ENCODE peak calls at places on chromosomes 5 and 9, in eight cellular contexts. Z is cardiac muscle cell, Q is DND-41, T is fibroblast of lung, L is OCI-LY7, R is WERI-Rb-1, N is SK-N-SH, C is PC-3. W is an unnamed sample.

GRCh38 chr5:179194941-179195381 is 134.8 kb downstream of the ZNF354C start:
- DNase-seq in Z (no peak), Q (no peak), T (no peak), L (no peak), R (no peak), N (no peak), C (no peak), W (no peak)

GRCh38 chr5:73412597-73412988 is 36.0 kb downstream of the FOXD1 start:
- DNase-seq in Z (no peak), Q (no peak), T (no peak), L (no peak), R (no peak), N (no peak), C (peak; percentile 69), W (no peak)

GRCh38 chr9:35277649-35278359 is 116.0 kb downstream of the UNC13B start:
- DNase-seq in Z (no peak), Q (no peak), T (peak; percentile 91), L (no peak), R (no peak), N (no peak), C (no peak), W (no peak)

GRCh38 chr5:56507348-56507930 is 274.3 kb upstream of the ANKRD55 start:
- DNase-seq in Z (no peak), Q (no peak), T (no peak), L (no peak), R (no peak), N (no peak), C (no peak), W (no peak)

GRCh38 chr9:272251-273213 is 57.9 kb downstream of the DOCK8 start:
- DNase-seq in Z (no peak), Q (peak; percentile 79), T (no peak), L (peak; percentile 91), R (no peak), N (no peak), C (no peak), W (no peak)

GRCh38 chr9:99419099-99419498 is 197.0 kb downstream of the SEC61B start:
- DNase-seq in Z (no peak), Q (no peak), T (peak; percentile 91), L (no peak), R (no peak), N (peak; percentile 42), C (no peak), W (no peak)

GRCh38 chr9:36941441-36941840 is 92.6 kb downstream of the PAX5 start:
- DNase-seq in Z (no peak), Q (no peak), T (no peak), L (no peak), R (no peak), N (no peak), C (no peak), W (no peak)

GRCh38 chr9:72022846-72023245 is 37.6 kb downstream of the C9orf57 start:
- DNase-seq in Z (no peak), Q (no peak), T (peak; percentile 73), L (no peak), R (peak; percentile 70), N (no peak), C (peak; percentile 64), W (no peak)

GRCh38 chr9:88947581-88948573 is 43.4 kb upstream of the S1PR3 start:
- DNase-seq in Z (no peak), Q (no peak), T (peak; percentile 63), L (no peak), R (no peak), N (no peak), C (no peak), W (no peak)

GRCh38 chr5:134394932-134395331 is 16.7 kb downstream of the CDKN2AIPNL start:
- DNase-seq in Z (no peak), Q (no peak), T (no peak), L (no peak), R (no peak), N (no peak), C (no peak), W (no peak)
- H3K36me3 ChIP-seq in Z (peaks cover 60% of the 10 kb centered on the region), Q (peaks cover 85% of the 10 kb centered on the region), T (peaks cover 5% of the 10 kb centered on the region), L (peaks cover 83% of the 10 kb centered on the region), R (peaks cover 68% of the 10 kb centered on the region), N (peaks cover 72% of the 10 kb centered on the region), C (peaks cover 24% of the 10 kb centered on the region), W (no peaks in the 10 kb centered on the region)

DNA sequence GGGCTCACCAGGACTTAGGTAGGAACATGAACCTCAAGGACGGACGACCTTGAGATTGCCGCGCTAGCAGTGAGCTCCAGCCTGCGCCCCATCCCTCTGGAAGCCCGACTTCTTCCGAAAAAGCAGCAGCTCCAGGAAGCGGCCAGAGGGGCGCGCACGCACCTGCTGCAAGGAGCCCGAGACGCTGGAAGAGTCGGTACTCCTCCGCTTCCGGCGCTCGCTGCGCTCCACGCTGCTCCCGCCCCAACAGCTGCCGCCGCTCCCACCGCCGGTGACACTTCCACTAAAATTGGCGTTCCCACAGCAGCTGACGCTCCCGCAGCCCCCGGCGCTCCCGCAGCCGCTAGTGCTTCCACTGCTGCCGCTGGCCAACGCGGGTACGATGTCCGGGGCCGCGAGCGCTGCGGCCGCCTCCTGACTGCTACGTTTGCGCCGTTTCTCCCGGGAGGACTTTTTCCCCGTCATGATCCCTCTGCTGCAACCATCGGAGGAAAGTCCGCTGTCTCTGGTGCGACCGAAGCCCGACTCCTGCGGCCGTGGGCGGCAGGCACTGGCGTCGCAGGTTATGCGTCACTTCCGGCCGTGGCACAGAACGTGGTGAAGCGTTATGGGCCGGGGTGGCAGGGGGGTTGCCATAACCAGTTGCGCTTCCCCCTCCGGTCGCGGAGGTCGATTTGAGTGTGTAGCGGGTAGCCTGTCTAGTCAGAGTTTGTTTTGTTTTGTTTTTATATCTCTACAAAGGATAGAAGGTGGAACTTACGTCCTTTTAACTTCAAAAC is at the start of gene CAAP1:
- DNase-seq in Z (peak; percentile 96), Q (peak; percentile 91), T (peak; percentile 92), L (peak; percentile 96), R (peak; percentile 94), N (peak; percentile 95), C (peak; percentile 90), W (peak; percentile 91)
- TF ChIP-seq CTCF in Z (peak; percentile 38), Q (peak; percentile 60), T (peak; percentile 28), L (peak; percentile 57), R (peak; percentile 67), N (peak; percentile 46), C (peak; percentile 43), W (peak; percentile 33)

DNA sequence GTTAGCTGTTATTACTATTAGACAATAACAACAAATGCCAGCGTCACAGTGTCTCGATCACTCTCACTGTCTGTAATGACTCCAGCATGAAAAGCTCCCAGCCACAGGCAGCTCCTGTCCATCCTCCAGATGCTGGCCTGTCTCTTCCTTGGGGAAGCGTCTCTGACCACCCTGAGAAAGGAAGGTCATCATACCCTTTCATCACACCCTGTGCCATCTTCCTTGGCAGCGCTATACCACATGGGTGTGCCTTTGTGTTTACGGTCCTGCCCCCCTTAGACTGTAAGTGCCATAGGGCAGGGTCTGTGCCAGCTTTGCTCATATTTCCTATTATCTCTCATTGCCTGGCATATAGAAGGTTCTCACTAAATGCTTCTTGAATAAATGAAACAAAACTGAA is 90.6 kb downstream of the PRRT1B start:
- DNase-seq in Z (no peak), Q (no peak), T (no peak), L (no peak), R (no peak), N (no peak), C (no peak), W (no peak)
- H3K36me3 ChIP-seq in Z (no peaks in the 10 kb centered on the region), Q (peaks cover 35% of the 10 kb centered on the region), T (peaks cover 3% of the 10 kb centered on the region), L (peaks cover 95% of the 10 kb centered on the region), R (peaks cover 34% of the 10 kb centered on the region), N (peaks cover 8% of the 10 kb centered on the region), C (no peaks in the 10 kb centered on the region), W (no peaks in the 10 kb centered on the region)

DNA sequence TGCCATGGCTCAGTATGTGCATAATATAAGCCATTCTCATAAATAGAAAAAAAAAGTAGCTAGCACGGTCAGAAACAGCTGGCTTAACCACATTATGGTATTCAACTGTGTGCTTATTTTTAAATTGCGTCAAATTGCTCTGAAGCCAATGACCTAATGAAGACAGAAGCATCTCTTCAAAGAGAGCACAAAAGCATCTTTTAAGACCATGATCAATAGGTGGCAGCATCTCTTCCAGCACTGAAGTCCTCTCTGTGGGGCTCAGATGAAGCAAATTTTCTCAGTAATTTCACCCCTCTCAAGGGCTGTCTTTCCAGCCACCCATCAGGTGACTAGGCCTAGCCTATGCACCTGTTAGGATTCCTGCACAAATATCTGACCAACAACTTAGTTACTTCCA is 251.4 kb downstream of the GLIS3 start:
- DNase-seq in Z (no peak), Q (no peak), T (peak; percentile 72), L (no peak), R (no peak), N (no peak), C (peak; percentile 56), W (no peak)
- TF ChIP-seq CTCF in Z (peak; percentile 46), Q (no peak), T (peak; percentile 50), L (peak; percentile 42), R (peak; percentile 49), N (peak; percentile 57), C (peak; percentile 62), W (no peak)

DNA sequence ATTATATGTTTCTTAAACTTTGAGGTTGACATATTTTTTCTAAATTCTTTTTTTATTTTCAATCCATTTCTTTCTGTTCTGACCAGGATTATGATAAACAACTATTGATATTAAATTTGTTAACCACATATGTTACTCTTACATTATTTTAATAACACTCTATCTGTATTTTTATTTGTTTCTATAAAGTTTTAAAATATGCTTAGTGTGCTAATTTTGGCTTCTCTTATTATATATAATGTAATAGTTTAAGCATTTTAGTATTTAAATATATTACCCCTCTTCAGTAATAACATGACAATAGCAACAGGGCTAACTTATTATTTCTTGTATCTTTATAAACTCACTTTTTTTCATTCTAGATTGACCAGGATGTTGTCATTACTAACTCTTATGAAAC is 137.8 kb downstream of the NIPBL start:
- DNase-seq in Z (no peak), Q (no peak), T (no peak), L (no peak), R (no peak), N (no peak), C (no peak), W (no peak)
- H3K36me3 ChIP-seq in Z (peaks cover 64% of the 10 kb centered on the region), Q (peaks cover 58% of the 10 kb centered on the region), T (no peaks in the 10 kb centered on the region), L (peaks cover 58% of the 10 kb centered on the region), R (peaks cover 63% of the 10 kb centered on the region), N (peaks cover 60% of the 10 kb centered on the region), C (peaks cover 19% of the 10 kb centered on the region), W (no peaks in the 10 kb centered on the region)

DNA sequence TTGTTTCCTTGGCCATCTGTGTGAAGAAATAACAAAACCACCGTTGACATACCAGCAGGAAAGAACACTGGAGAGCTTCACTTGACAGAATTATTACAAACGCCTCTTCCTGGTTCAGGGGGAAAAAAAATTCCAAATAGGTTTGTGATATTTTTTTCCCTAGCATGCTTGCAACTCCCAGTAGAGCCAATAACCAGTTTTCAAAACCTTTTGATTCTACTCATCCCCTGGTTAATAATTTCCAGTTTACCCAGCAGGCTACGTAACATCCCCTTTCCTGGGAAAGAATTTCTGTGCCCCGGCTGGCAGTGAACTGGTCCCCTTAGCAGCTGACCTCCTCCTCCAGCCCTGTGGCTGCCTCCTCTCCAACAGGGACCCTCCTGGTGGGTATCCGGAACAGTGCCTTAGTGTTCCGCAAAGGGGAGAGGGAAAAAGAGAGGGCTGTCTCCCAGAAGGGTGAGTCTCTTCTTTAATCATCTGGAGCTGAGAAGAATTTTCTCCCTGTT is 72.8 kb upstream of the BOD1 start:
- DNase-seq in Z (no peak), Q (no peak), T (no peak), L (no peak), R (no peak), N (no peak), C (no peak), W (no peak)
- TF ChIP-seq CTCF in Z (no peak), Q (no peak), T (no peak), L (no peak), R (no peak), N (no peak), C (no peak), W (no peak)

W was measured in uterus.